ENCODE peak calls at places on chromosome 1, in eight cellular contexts. I is aorta; R is T47D; F is T-helper 1 cell; T is NCI-H1105 treated with DMSO at 0.1 percent for 48 hours; U is activated CD4-positive, alpha-beta T cell treated with anti-CD3 and anti-CD28 coated beads, Interleukin-2, amount 50 U/mL, for 4 hours; O is SW480; Y is nephron progenitor cell. Z is an unnamed sample.

GRCh38 chr1:97307151-97307550 is 585.6 kb downstream of the PTBP2 start:
- DNase-seq in I (no peak), R (no peak), F (no peak), T (no peak), U (no peak), O (no peak), Y (no peak), Z (no peak)

GRCh38 chr1:56866656-56867055 is 12.1 kb downstream of the C8A start:
- DNase-seq in I (no peak), R (no peak), F (no peak), T (no peak), U (no peak), O (no peak), Y (no peak), Z (no peak)

GRCh38 chr1:108897865-108898720 is 21.3 kb downstream of the GPSM2 start:
- DNase-seq in I (no peak), R (peak), F (no peak), T (peak), U (peak), O (peak), Y (no peak), Z (no peak)

GRCh38 chr1:231616667-231617066 is 9.9 kb upstream of the DISC1 start:
- DNase-seq in I (no peak), R (no peak), F (no peak), T (no peak), U (no peak), O (no peak), Y (no peak), Z (no peak)

GRCh38 chr1:94013331-94013925 is 104.2 kb upstream of the GCLM start:
- DNase-seq in I (no peak), R (no peak), F (no peak), T (no peak), U (no peak), O (no peak), Y (no peak), Z (no peak)

GRCh38 chr1:209931141-209931540 is 6.9 kb upstream of the SYT14 start:
- DNase-seq in I (no peak), R (no peak), F (no peak), T (no peak), U (no peak), O (no peak), Y (no peak), Z (no peak)

GRCh38 chr1:19888112-19888511 is 5.9 kb downstream of the OTUD3 start:
- DNase-seq in I (no peak), R (no peak), F (no peak), T (no peak), U (no peak), O (no peak), Y (no peak), Z (no peak)

GRCh38 chr1:20993716-20994115 is 183.0 kb downstream of the EIF4G3 start:
- DNase-seq in I (no peak), R (no peak), F (no peak), T (no peak), U (no peak), O (no peak), Y (no peak), Z (no peak)

GRCh38 chr1:172704003-172704402 is 45.1 kb downstream of the FASLG start:
- DNase-seq in I (no peak), R (no peak), F (no peak), T (no peak), U (no peak), O (no peak), Y (no peak), Z (no peak)

GRCh38 chr1:151435174-151435573 is 24.1 kb downstream of the POGZ start:
- DNase-seq in I (no peak), R (no peak), F (no peak), T (no peak), U (no peak), O (no peak), Y (no peak), Z (no peak)

GRCh38 chr1:82542766-82543165 is 742.0 kb downstream of the ADGRL2 start:
- DNase-seq in I (no peak), R (no peak), F (no peak), T (no peak), U (no peak), O (no peak), Y (no peak), Z (no peak)

GRCh38 chr1:23422313-23422877 is 2.2 kb downstream of the TCEA3 start:
- DNase-seq in I (peak), R (no peak), F (no peak), T (no peak), U (peak), O (no peak), Y (peak), Z (peak)

GRCh38 chr1:202664083-202664482 is 46.2 kb downstream of the SYT2 start:
- DNase-seq in I (no peak), R (no peak), F (no peak), T (no peak), U (no peak), O (no peak), Y (no peak), Z (no peak)

GRCh38 chr1:25863486-25864262 is 4.4 kb upstream of the AUNIP start:
- DNase-seq in I (peak), R (no peak), F (no peak), T (no peak), U (no peak), O (no peak), Y (no peak), Z (no peak)

GRCh38 chr1:206930210-206930798 is 8.6 kb upstream of the FCMR start:
- DNase-seq in I (peak), R (no peak), F (no peak), T (no peak), U (no peak), O (no peak), Y (no peak), Z (no peak)

GRCh38 chr1:201436969-201437368 is 15.4 kb upstream of the TNNI1 start:
- DNase-seq in I (no peak), R (no peak), F (no peak), T (no peak), U (no peak), O (no peak), Y (no peak), Z (no peak)

GRCh38 chr1:32749726-32750224 is 47.2 kb upstream of the SYNC start:
- DNase-seq in I (no peak), R (no peak), F (no peak), T (no peak), U (no peak), O (no peak), Y (no peak), Z (no peak)

GRCh38 chr1:70891444-70891843 is 156.2 kb downstream of the PTGER3 start:
- DNase-seq in I (no peak), R (no peak), F (no peak), T (no peak), U (no peak), O (no peak), Y (no peak), Z (no peak)